ENCODE peak calls at places on chromosomes 3 and 15, in four cellular contexts. I, U, D and G are unnamed samples.

GRCh38 chr15:67945131-67945530 is 105.3 kb upstream of the RNU6-1 start:
- DNase-seq in U (no peak), D (no peak), I (no peak), G (no peak)

GRCh38 chr3:150238043-150238802 is 169.9 kb upstream of the TSC22D2 start:
- DNase-seq in I (no peak), D (no peak), U (no peak), G (no peak)

GRCh38 chr15:20340331-20340811 is 201.2 kb downstream of the GOLGA6L6 start:
- DNase-seq in I (peak; percentile 26), D (peak; percentile 75), U (no peak), G (no peak)

GRCh38 chr3:43389388-43390254 is 103.3 kb downstream of the SNRK start:
- DNase-seq in D (no peak), U (no peak), I (peak; percentile 55), G (peak; percentile 83)

GRCh38 chr3:186418601-186419238 is 56.7 kb upstream of the DGKG start:
- DNase-seq in I (no peak), D (no peak), U (no peak), G (no peak)

GRCh38 chr15:70494861-70495571 is 268.3 kb downstream of the UACA start:
- DNase-seq in U (peak; percentile 87), I (no peak), D (no peak), G (peak; percentile 89)

GRCh38 chr3:33773627-33774026 is 24.8 kb upstream of the PDCD6IP start:
- DNase-seq in D (no peak), U (peak; percentile 9), I (no peak), G (no peak)

GRCh38 chr3:71039332-71039731 is 544.2 kb downstream of the FOXP1 start:
- DNase-seq in I (no peak), D (no peak), U (no peak), G (no peak)

GRCh38 chr15:63338170-63338569 is 43.5 kb downstream of the CA12 start:
- DNase-seq in U (no peak), I (no peak), D (no peak), G (peak; percentile 87)

GRCh38 chr3:178492496-178492895 is 43.7 kb upstream of the KCNMB2 start:
- DNase-seq in I (no peak), U (no peak), D (no peak), G (no peak)

GRCh38 chr15:78979456-78980320 is 34.8 kb upstream of the CTSH start:
- DNase-seq in D (peak; percentile 29), U (no peak), I (peak; percentile 68), G (peak; percentile 68)

GRCh38 chr3:59451041-59451763 is 401.4 kb upstream of the CFAP20DC start:
- DNase-seq in D (no peak), U (no peak), I (no peak), G (no peak)

GRCh38 chr15:72155021-72155621 is 36.9 kb downstream of the SENP8 start:
- DNase-seq in D (peak; percentile 75), U (no peak), I (peak; percentile 69), G (peak; percentile 13)

GRCh38 chr3:69932501-69932900 is 67.0 kb upstream of the SAMMSON start:
- DNase-seq in U (no peak), D (no peak), I (no peak), G (no peak)

GRCh38 chr3:117903226-117903625 is 1131.4 kb downstream of the IGSF11 start:
- DNase-seq in U (peak; percentile 98), D (no peak), I (no peak), G (peak; percentile 74)

GRCh38 chr3:4834403-4834866 is 144.8 kb upstream of the BHLHE40 start:
- DNase-seq in D (no peak), U (no peak), I (no peak), G (no peak)

GRCh38 chr3:185421577-185422232 is 58.8 kb downstream of the MAP3K13 start:
- DNase-seq in I (no peak), D (no peak), U (no peak), G (no peak)

GRCh38 chr3:142808103-142808917 is 80.6 kb downstream of the PCOLCE2 start:
- DNase-seq in D (no peak), I (no peak), U (peak; percentile 5), G (peak; percentile 76)

GRCh38 chr3:187456268-187456667 is 88.1 kb downstream of the RTP4 start:
- DNase-seq in D (peak; percentile 61), I (peak; percentile 25), U (no peak), G (peak; percentile 25)

GRCh38 chr3:188914556-188914955 is 257.2 kb upstream of the TPRG1 start:
- DNase-seq in I (no peak), D (no peak), U (no peak), G (peak; percentile 64)

GRCh38 chr3:58651268-58651667 is 15.3 kb downstream of the FAM3D start:
- DNase-seq in D (no peak), U (no peak), I (no peak), G (peak; percentile 18)

GRCh38 chr3:129121016-129121791 is 400 bp downstream of the RAB43 start:
- DNase-seq in D (no peak), I (no peak), U (no peak), G (peak; percentile 37)

GRCh38 chr3:187623285-187623814 is 46.8 kb downstream of the SST start:
- DNase-seq in U (no peak), D (no peak), I (no peak), G (no peak)

GRCh38 chr15:73387507-73388255 is 18.9 kb upstream of the HCN4 start:
- DNase-seq in I (no peak), U (no peak), D (no peak), G (no peak)

GRCh38 chr15:42084465-42085235 is 9.7 kb downstream of the PLA2G4D start:
- DNase-seq in U (no peak), I (peak; percentile 32), D (peak; percentile 54), G (peak; percentile 46)

GRCh38 chr3:104437131-104437750 is 929.5 kb upstream of the ALCAM start:
- DNase-seq in I (no peak), U (peak; percentile 73), D (no peak), G (peak; percentile 85)

GRCh38 chr3:45915518-45916231 is 27.6 kb upstream of the CXCR6 start:
- DNase-seq in U (peak; percentile 72), I (no peak), D (no peak), G (peak; percentile 78)

GRCh38 chr3:169658311-169658931 is 5.1 kb downstream of the MECOM start:
- DNase-seq in I (no peak), D (no peak), U (no peak), G (no peak)

GRCh38 chr15:80152896-80153876 is at the start of gene FAH:
- DNase-seq in D (no peak), U (no peak), I (no peak), G (peak; percentile 62)

DNA sequence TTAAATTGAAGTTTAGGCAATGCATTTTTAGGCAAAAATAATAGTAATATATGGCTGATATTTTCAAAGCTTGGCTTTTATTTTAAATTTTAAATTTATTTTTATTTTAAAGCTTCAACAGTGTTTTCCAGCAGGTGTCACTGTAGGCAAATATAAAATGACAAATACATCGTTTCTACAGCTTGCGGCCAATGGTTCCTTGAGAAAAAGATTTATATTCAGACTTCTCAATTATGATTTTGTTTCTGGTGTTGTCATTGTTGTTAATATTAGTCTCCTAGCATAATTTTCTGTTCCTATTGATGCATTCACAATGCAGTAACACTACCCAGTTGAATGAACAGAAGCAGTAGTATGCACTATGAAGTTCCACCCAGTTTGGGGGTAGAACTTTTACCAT is 220.7 kb upstream of the DNAJC19 start:
- DNase-seq in D (no peak), I (no peak), U (no peak), G (peak; percentile 32)
- TF ChIP-seq CTCF in D (peak; percentile 52), I (no peak), U (no peak), G (peak; percentile 24)

GRCh38 chr3:125039041-125039896 is 16.5 kb downstream of the HEG1 start:
- DNase-seq in U (no peak), D (no peak), I (no peak), G (no peak)
- H3K4me3 ChIP-seq in U (no peak overlapping the region), D (peak overlapping the region; percentile 38), I (no peak overlapping the region), G (no peak overlapping the region)

DNA sequence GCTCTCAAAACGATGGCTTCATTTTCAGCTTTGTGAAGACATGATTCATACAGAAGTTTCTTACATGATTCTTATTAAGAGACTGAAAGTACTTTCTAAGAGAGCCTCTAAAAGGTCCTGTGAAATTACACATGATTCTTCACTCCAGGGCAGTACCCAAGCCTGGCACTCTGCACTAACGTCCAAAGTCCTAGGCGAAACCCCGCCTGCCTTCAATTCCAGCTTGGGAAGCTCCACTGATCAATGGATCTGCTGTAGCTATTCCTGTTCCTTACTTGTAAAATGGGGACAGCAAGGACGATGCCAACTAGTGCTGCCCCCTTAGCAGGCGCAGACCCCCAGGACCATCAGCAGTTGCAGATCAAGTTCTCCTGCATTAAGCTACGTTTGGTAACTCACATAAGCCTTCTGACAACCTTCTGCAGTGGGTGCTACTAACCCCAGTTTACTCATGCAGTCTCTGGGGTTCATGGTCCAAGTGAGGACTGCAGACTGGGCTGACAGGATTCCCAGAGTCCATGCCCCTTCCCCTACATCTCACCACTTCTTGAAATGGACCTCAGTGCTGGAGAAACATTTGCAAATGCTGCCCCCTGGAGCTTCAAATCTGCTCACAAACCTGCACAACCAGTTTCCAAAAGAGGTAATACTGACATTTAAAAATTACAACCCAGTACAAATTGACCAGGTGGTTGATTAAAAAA is 10.6 kb downstream of the CHCHD4 start:
- DNase-seq in U (no peak), D (no peak), I (no peak), G (no peak)
- TF ChIP-seq CTCF in U (no peak), D (peak; percentile 18), I (no peak), G (peak; percentile 37)

GRCh38 chr15:74789171-74789627 is 7.3 kb downstream of the CSK start:
- DNase-seq in D (no peak), U (no peak), I (no peak), G (no peak)

GRCh38 chr15:74790080-74790916 is 8.4 kb downstream of the CSK start:
- DNase-seq in D (peak; percentile 82), I (peak; percentile 73), U (no peak), G (peak; percentile 95)

GRCh38 chr15:74791007-74791406 is 9.1 kb downstream of the CSK start:
- DNase-seq in D (no peak), U (no peak), I (no peak), G (no peak)

GRCh38 chr15:74788716-74789151 is 6.9 kb downstream of the CSK start:
- DNase-seq in I (no peak), D (no peak), U (no peak), G (no peak)

GRCh38 chr15:74789741-74790079 is 7.8 kb downstream of the CSK start:
- DNase-seq in D (no peak), U (no peak), I (no peak), G (no peak)
- H3K4me3 ChIP-seq in D (peak overlapping the region; percentile 45), U (no peak overlapping the region), I (no peak overlapping the region), G (no peak overlapping the region)

GRCh38 chr3:49120096-49120437 is 556 bp downstream of the USP19 start:
- DNase-seq in U (no peak), I (no peak), D (no peak), G (no peak)
- TF ChIP-seq CTCF in U (no peak), I (no peak), D (no peak), G (no peak)

GRCh38 chr3:65883614-65884013 is 155.1 kb downstream of the MAGI1 start:
- DNase-seq in I (no peak), D (no peak), U (no peak), G (no peak)
- H3K4me3 ChIP-seq in I (no peak overlapping the region), D (no peak overlapping the region), U (no peak overlapping the region), G (no peak overlapping the region)

DNA sequence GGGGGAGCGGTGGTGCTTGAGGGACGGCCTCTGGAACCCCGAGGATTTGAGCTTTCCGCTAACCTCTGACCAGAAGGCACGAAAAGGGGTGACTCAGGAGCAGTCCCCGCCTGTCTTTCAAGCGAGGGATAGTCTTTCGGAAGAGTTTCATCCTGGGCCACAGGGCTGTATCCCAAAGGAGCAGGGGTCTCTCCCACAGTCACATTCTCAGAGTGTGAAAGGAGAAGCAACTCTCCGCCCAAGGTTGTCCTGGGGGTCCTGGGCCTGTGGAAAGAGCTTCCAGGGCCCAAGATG is 1.4 kb upstream of the DUSP7 start:
- DNase-seq in D (no peak), I (no peak), U (no peak), G (no peak)
- TF ChIP-seq CTCF in D (no peak), I (no peak), U (no peak), G (no peak)